ENCODE peak calls at places on chromosome 3, in four cellular contexts. R is amniotic stem cell; O is right cardiac atrium; D is stimulated activated CD4-positive, alpha-beta T cell treated with anti-CD3 and anti-CD28 coated beads, Interleukin-1b, Interleukin-23, amount 100 ng/mL, for 24 hours. G is an unnamed sample.

GRCh38 chr3:16768956-16769355 is 115.8 kb upstream of the PLCL2 start:
- DNase-seq in D (no peak), R (no peak), O (no peak), G (no peak)

GRCh38 chr3:119891944-119892721 is 110.2 kb downstream of the NR1I2 start:
- DNase-seq in O (no peak), R (peak; percentile 66), D (no peak), G (peak; percentile 16)

GRCh38 chr3:73773228-73773627 is 148.5 kb upstream of the PDZRN3 start:
- DNase-seq in D (no peak), O (peak; percentile 31), R (no peak), G (no peak)

GRCh38 chr3:183766745-183767606 is 58.4 kb downstream of the MAP6D1 start:
- DNase-seq in D (peak; percentile 48), O (peak; percentile 70), R (no peak), G (peak; percentile 76)

GRCh38 chr3:180036678-180037455 is at the start of gene PEX5L:
- DNase-seq in O (peak; percentile 75), D (no peak), R (peak; percentile 7), G (peak; percentile 16)

GRCh38 chr3:48877671-48878070 is 21.0 kb downstream of the SLC25A20 start:
- DNase-seq in O (no peak), D (no peak), R (no peak), G (no peak)

GRCh38 chr3:24829632-24830229 is 335.1 kb upstream of the THRB start:
- DNase-seq in D (no peak), O (peak; percentile 30), R (no peak), G (peak; percentile 11)

GRCh38 chr3:22474706-22475470 is 723.9 kb upstream of the ZNF385D start:
- DNase-seq in O (no peak), R (no peak), D (no peak), G (no peak)